ENCODE peak calls at places on chromosomes 4 and X, in six cellular contexts. One of them, this sample, is unnamed.

GRCh38 chrX:52271212-52271611 is 86.5 kb downstream of the MAGED4 start:
- DNase-seq in iris pigment epithelial cell: peak
- DNase-seq in central memory CD8-positive, alpha-beta T cell: no peak
- DNase-seq in RPMI7951: peak
- DNase-seq in adrenal gland: no peak
- DNase-seq in NCI-H774: no peak
- DNase-seq in this sample: no peak

GRCh38 chrX:50202539-50202938 is 1.7 kb upstream of the AKAP4 start:
- DNase-seq in iris pigment epithelial cell: peak
- DNase-seq in central memory CD8-positive, alpha-beta T cell: no peak
- DNase-seq in RPMI7951: no peak
- DNase-seq in adrenal gland: no peak
- DNase-seq in NCI-H774: no peak
- DNase-seq in this sample: no peak

GRCh38 chrX:65635371-65635770 is 32.1 kb upstream of the MSN start:
- DNase-seq in iris pigment epithelial cell: no peak
- DNase-seq in central memory CD8-positive, alpha-beta T cell: no peak
- DNase-seq in RPMI7951: peak
- DNase-seq in adrenal gland: peak
- DNase-seq in NCI-H774: no peak
- DNase-seq in this sample: no peak

GRCh38 chrX:137032841-137033773 is 688 bp downstream of the GPR101 start:
- DNase-seq in iris pigment epithelial cell: no peak
- DNase-seq in central memory CD8-positive, alpha-beta T cell: no peak
- DNase-seq in RPMI7951: no peak
- DNase-seq in adrenal gland: no peak
- DNase-seq in NCI-H774: no peak
- DNase-seq in this sample: no peak

GRCh38 chr4:72391281-72391680 is 177.7 kb downstream of the ADAMTS3 start:
- DNase-seq in iris pigment epithelial cell: no peak
- DNase-seq in central memory CD8-positive, alpha-beta T cell: no peak
- DNase-seq in RPMI7951: no peak
- DNase-seq in adrenal gland: no peak
- DNase-seq in NCI-H774: no peak
- DNase-seq in this sample: no peak

GRCh38 chr4:154720618-154721267 is 23.1 kb upstream of the LRAT start:
- DNase-seq in iris pigment epithelial cell: no peak
- DNase-seq in central memory CD8-positive, alpha-beta T cell: no peak
- DNase-seq in RPMI7951: no peak
- DNase-seq in adrenal gland: no peak
- DNase-seq in NCI-H774: no peak
- DNase-seq in this sample: no peak

GRCh38 chr4:105474110-105474518 is 252 bp upstream of the PPA2 start:
- DNase-seq in iris pigment epithelial cell: peak
- DNase-seq in central memory CD8-positive, alpha-beta T cell: no peak
- DNase-seq in RPMI7951: no peak
- DNase-seq in adrenal gland: peak
- DNase-seq in NCI-H774: no peak
- DNase-seq in this sample: no peak

GRCh38 chrX:28988246-28988645 is 401.0 kb downstream of the IL1RAPL1 start:
- DNase-seq in iris pigment epithelial cell: no peak
- DNase-seq in central memory CD8-positive, alpha-beta T cell: no peak
- DNase-seq in RPMI7951: no peak
- DNase-seq in adrenal gland: no peak
- DNase-seq in NCI-H774: no peak
- DNase-seq in this sample: no peak

GRCh38 chr4:132866616-132867015 is 282.5 kb upstream of the PCDH10 start:
- DNase-seq in iris pigment epithelial cell: no peak
- DNase-seq in central memory CD8-positive, alpha-beta T cell: no peak
- DNase-seq in RPMI7951: no peak
- DNase-seq in adrenal gland: no peak
- DNase-seq in NCI-H774: no peak
- DNase-seq in this sample: no peak

GRCh38 chr4:107838138-107838618 is 13.4 kb downstream of the SGMS2 start:
- DNase-seq in iris pigment epithelial cell: peak
- DNase-seq in central memory CD8-positive, alpha-beta T cell: no peak
- DNase-seq in RPMI7951: no peak
- DNase-seq in adrenal gland: no peak
- DNase-seq in NCI-H774: no peak
- DNase-seq in this sample: peak

GRCh38 chr4:120007171-120007894 is 59.3 kb downstream of the MAD2L1 start:
- DNase-seq in iris pigment epithelial cell: peak
- DNase-seq in central memory CD8-positive, alpha-beta T cell: no peak
- DNase-seq in RPMI7951: no peak
- DNase-seq in adrenal gland: no peak
- DNase-seq in NCI-H774: no peak
- DNase-seq in this sample: peak

GRCh38 chr4:152531479-152531878 is 4.4 kb downstream of the FBXW7 start:
- DNase-seq in iris pigment epithelial cell: no peak
- DNase-seq in central memory CD8-positive, alpha-beta T cell: no peak
- DNase-seq in RPMI7951: no peak
- DNase-seq in adrenal gland: no peak
- DNase-seq in NCI-H774: no peak
- DNase-seq in this sample: no peak